ENCODE peak calls at places on chromosomes 16 and 17, in six cellular contexts. G is mesendoderm, K is H9, X is IMR-90, V is mesenchymal stem cell, D is H1. F is an unnamed sample.

GRCh38 chr16:76796431-76796830 is 394.6 kb upstream of the MON1B start:
- DNase-seq in G (no peak), K (no peak), X (no peak), V (no peak), D (no peak), F (no peak)

GRCh38 chr17:5788266-5788900 is 204.1 kb upstream of the NLRP1 start:
- DNase-seq in G (peak), K (no peak), X (peak), V (peak), D (no peak), F (no peak)

GRCh38 chr17:7407483-7408231 is at the start of gene NLGN2:
- DNase-seq in G (no peak), K (no peak), X (no peak), V (no peak), D (no peak), F (no peak)

GRCh38 chr17:17591408-17592265 is at the start of gene PEMT:
- DNase-seq in G (peak), K (peak), X (peak), V (peak), D (peak), F (peak)

GRCh38 chr16:5905935-5906334 is 808.3 kb upstream of the EEF2KMT start:
- DNase-seq in G (peak), K (no peak), X (no peak), V (no peak), D (no peak), F (no peak)

GRCh38 chr17:42249681-42250446 is 26.3 kb downstream of the STAT5B start:
- DNase-seq in G (no peak), K (no peak), X (no peak), V (no peak), D (no peak), F (no peak)

GRCh38 chr17:69434164-69434579 is 19.7 kb downstream of the MAP2K6 start:
- DNase-seq in G (no peak), K (no peak), X (peak), V (peak), D (no peak), F (no peak)

GRCh38 chr16:69166946-69167930 is 19.7 kb upstream of the SNTB2 start:
- DNase-seq in G (no peak), K (no peak), X (peak), V (no peak), D (no peak), F (no peak)

GRCh38 chr17:42111901-42112551 is 488 bp downstream of the DHX58 start:
- DNase-seq in G (no peak), K (peak), X (peak), V (peak), D (no peak), F (no peak)

GRCh38 chr17:40058151-40058784 is 4.1 kb upstream of the MED24 start:
- DNase-seq in G (no peak), K (no peak), X (peak), V (peak), D (no peak), F (no peak)

GRCh38 chr17:82914375-82914774 is 74.6 kb upstream of the ZNF750 start:
- DNase-seq in G (no peak), K (no peak), X (no peak), V (no peak), D (no peak), F (no peak)

GRCh38 chr17:42097691-42098661 is at the start of gene ZNF385C:
- DNase-seq in G (no peak), K (peak), X (no peak), V (no peak), D (no peak), F (no peak)

GRCh38 chr16:68079616-68080344 is 5.4 kb upstream of the NFATC3 start:
- DNase-seq in G (no peak), K (no peak), X (no peak), V (peak), D (no peak), F (no peak)

GRCh38 chr17:13598353-13599167 is 3.2 kb downstream of the HS3ST3A1 start:
- DNase-seq in G (peak), K (no peak), X (no peak), V (peak), D (no peak), F (no peak)

GRCh38 chr16:48087639-48088038 is 68.2 kb downstream of the ABCC12 start:
- DNase-seq in G (no peak), K (no peak), X (no peak), V (no peak), D (no peak), F (no peak)

GRCh38 chr17:59154335-59154720 is 658 bp downstream of the SKA2 start:
- DNase-seq in G (peak), K (no peak), X (peak), V (peak), D (no peak), F (peak)

GRCh38 chr16:66701061-66701460 is 4.5 kb upstream of the CMTM4 start:
- DNase-seq in G (no peak), K (no peak), X (no peak), V (no peak), D (no peak), F (no peak)

GRCh38 chr16:27932542-27933178 is 130.9 kb downstream of the GSG1L start:
- DNase-seq in G (no peak), K (no peak), X (no peak), V (no peak), D (no peak), F (no peak)

GRCh38 chr17:7046127-7046724 is 2.3 kb upstream of the SLC16A11 start:
- DNase-seq in G (peak), K (peak), X (no peak), V (peak), D (no peak), F (no peak)

GRCh38 chr17:27555364-27555763 is 75.6 kb upstream of the LGALS9 start:
- DNase-seq in G (no peak), K (no peak), X (no peak), V (no peak), D (no peak), F (no peak)

GRCh38 chr17:3892095-3892998 is 506 bp downstream of the CAMKK1 start:
- DNase-seq in G (peak), K (peak), X (peak), V (peak), D (no peak), F (peak)

GRCh38 chr16:83138512-83138911 is 511.7 kb downstream of the CDH13 start:
- DNase-seq in G (no peak), K (no peak), X (no peak), V (no peak), D (no peak), F (no peak)

GRCh38 chr17:56939869-56940484 is 20.9 kb downstream of the COIL start:
- DNase-seq in G (peak), K (no peak), X (peak), V (peak), D (no peak), F (peak)

GRCh38 chr16:9885457-9885856 is 296.8 kb downstream of the GRIN2A start:
- DNase-seq in G (no peak), K (no peak), X (no peak), V (no peak), D (no peak), F (no peak)

GRCh38 chr17:31684901-31685300 is 174.1 kb downstream of the COPRS start:
- DNase-seq in G (no peak), K (no peak), X (no peak), V (no peak), D (no peak), F (no peak)

GRCh38 chr16:11557811-11558210 is 28.9 kb downstream of the LITAF start:
- DNase-seq in G (no peak), K (no peak), X (no peak), V (no peak), D (no peak), F (no peak)

GRCh38 chr17:59844884-59845594 is 47.7 kb downstream of the TUBD1 start:
- DNase-seq in G (no peak), K (no peak), X (peak), V (peak), D (no peak), F (no peak)

GRCh38 chr17:33012522-33013033 is 20.9 kb downstream of the SPACA3 start:
- DNase-seq in G (no peak), K (no peak), X (peak), V (peak), D (no peak), F (no peak)

GRCh38 chr17:43560461-43561427 is 14.6 kb upstream of the ETV4 start:
- DNase-seq in G (no peak), K (no peak), X (no peak), V (no peak), D (no peak), F (no peak)

GRCh38 chr16:86576591-86577313 is 1.6 kb upstream of the FOXL1 start:
- DNase-seq in G (peak), K (no peak), X (no peak), V (peak), D (no peak), F (no peak)

GRCh38 chr17:56020369-56020768 is 132.9 kb upstream of the ANKFN1 start:
- DNase-seq in G (no peak), K (no peak), X (no peak), V (no peak), D (no peak), F (no peak)

GRCh38 chr17:17548044-17548443 is 43.5 kb downstream of the PEMT start:
- DNase-seq in G (no peak), K (no peak), X (no peak), V (no peak), D (no peak), F (no peak)

GRCh38 chr17:82050761-82051641 is 610 bp downstream of the RFNG start:
- DNase-seq in G (no peak), K (no peak), X (no peak), V (no peak), D (no peak), F (no peak)

GRCh38 chr17:80109713-80110446 is 8.5 kb downstream of the GAA start:
- DNase-seq in G (no peak), K (no peak), X (no peak), V (no peak), D (no peak), F (no peak)

GRCh38 chr16:23597003-23597756 is 1.1 kb upstream of the NDUFAB1 start:
- DNase-seq in G (peak), K (peak), X (no peak), V (no peak), D (peak), F (no peak)

GRCh38 chr17:77919276-77919675 is 39.2 kb upstream of the TNRC6C start:
- DNase-seq in G (no peak), K (no peak), X (no peak), V (no peak), D (no peak), F (no peak)

GRCh38 chr17:77914440-77915254 is 43.9 kb upstream of the TNRC6C start:
- DNase-seq in G (no peak), K (peak), X (no peak), V (no peak), D (no peak), F (no peak)

GRCh38 chr17:77915594-77916021 is 42.9 kb upstream of the TNRC6C start:
- DNase-seq in G (peak), K (no peak), X (no peak), V (no peak), D (no peak), F (no peak)

GRCh38 chr17:77916284-77916683 is 42.2 kb upstream of the TNRC6C start:
- DNase-seq in G (no peak), K (no peak), X (no peak), V (no peak), D (no peak), F (no peak)

GRCh38 chr17:77916771-77917481 is 41.6 kb upstream of the TNRC6C start:
- DNase-seq in G (no peak), K (no peak), X (no peak), V (no peak), D (no peak), F (no peak)
- H2BK15ac ChIP-seq in G (no peak), K (no peak), X (no peak), V (no peak), D (peak), F (no peak)

GRCh38 chr17:35566955-35567354 is 6.3 kb upstream of the SLFN14 start:
- DNase-seq in G (no peak), K (no peak), X (no peak), V (no peak), D (no peak), F (no peak)
- H2BK15ac ChIP-seq in G (no peak), K (no peak), X (no peak), V (no peak), D (no peak), F (no peak)

DNA sequence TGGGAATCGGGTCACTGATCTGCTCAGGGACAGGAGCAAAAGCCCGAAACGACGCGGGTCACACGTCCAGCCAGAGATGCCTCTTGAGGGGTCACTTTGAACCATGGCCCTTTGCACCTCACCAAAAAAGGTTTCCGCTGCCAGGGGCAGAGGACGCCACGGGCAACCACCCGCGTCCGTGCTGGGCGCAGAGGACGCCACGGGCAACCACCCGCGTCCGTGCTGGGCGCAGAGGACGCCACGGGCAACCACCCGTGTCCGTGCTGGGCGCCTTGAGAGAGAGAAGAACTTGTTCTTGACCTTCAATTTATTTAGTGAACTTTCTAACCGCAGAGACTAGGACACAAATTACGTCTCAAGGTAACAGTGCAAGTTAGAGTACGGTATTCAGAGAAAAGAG is 35.5 kb downstream of the TIMM22 start:
- DNase-seq in G (no peak), K (no peak), X (no peak), V (no peak), D (no peak), F (no peak)
- H2BK15ac ChIP-seq in G (no peak), K (no peak), X (no peak), V (no peak), D (no peak), F (no peak)

DNA sequence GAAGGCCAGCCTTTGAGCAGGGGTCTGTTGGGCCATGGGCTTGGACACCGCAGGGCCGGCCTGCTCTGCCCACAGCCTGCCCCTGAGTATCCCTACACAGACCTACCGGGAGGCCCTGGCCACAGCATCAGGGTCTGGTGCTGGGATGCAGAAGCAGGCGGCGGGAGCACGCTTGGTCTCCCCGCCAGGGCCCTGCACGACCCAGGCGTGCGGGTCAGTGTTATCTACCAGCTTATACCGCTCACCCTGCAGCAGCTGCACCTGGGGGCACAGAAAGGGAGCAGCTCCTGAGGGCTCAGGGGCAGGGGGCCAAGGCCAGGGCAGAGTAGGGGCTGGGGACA is 8.8 kb downstream of the EVPL start:
- DNase-seq in G (no peak), K (no peak), X (no peak), V (no peak), D (no peak), F (no peak)
- H2BK15ac ChIP-seq in G (no peak), K (no peak), X (no peak), V (no peak), D (no peak), F (no peak)

DNA sequence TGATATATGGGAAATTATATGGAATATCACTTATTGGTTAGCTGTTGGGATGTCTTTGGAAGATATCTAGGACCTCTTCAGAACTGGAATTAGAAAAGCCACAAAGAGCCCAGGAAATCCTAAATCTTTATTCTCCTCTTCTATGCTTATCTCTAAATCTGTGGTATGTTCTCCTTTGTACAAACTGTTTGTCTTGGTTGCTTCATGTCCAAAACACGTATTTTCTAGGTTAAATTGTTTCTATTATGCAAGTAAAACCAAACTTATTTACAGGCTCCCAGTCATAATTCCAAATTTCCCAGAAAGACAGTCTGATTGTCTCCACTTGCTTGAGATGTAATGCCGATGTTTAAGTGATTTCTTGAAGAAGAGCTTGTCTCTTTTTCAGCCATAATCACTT is 650.9 kb downstream of the CDH11 start:
- DNase-seq in G (no peak), K (no peak), X (no peak), V (no peak), D (no peak), F (no peak)
- H2BK15ac ChIP-seq in G (no peak), K (no peak), X (no peak), V (no peak), D (no peak), F (no peak)

GRCh38 chr17:30116345-30116660 is 313 bp upstream of the NSRP1 start:
- DNase-seq in G (no peak), K (no peak), X (no peak), V (no peak), D (no peak), F (no peak)
- H2BK15ac ChIP-seq in G (no peak), K (no peak), X (peak), V (peak), D (no peak), F (no peak)

GRCh38 chr16:25897677-25898076 is 205.9 kb downstream of the HS3ST4 start:
- DNase-seq in G (no peak), K (no peak), X (no peak), V (no peak), D (no peak), F (no peak)
- H2BK15ac ChIP-seq in G (no peak), K (no peak), X (no peak), V (no peak), D (no peak), F (no peak)

GRCh38 chr16:70653406-70653805 is 7.0 kb downstream of the IL34 start:
- DNase-seq in G (no peak), K (no peak), X (no peak), V (no peak), D (no peak), F (no peak)

GRCh38 chr16:70653809-70654771 is 7.7 kb downstream of the IL34 start:
- DNase-seq in G (peak), K (peak), X (peak), V (peak), D (peak), F (peak)

GRCh38 chr16:70651524-70651923 is 5.2 kb downstream of the IL34 start:
- DNase-seq in G (no peak), K (no peak), X (peak), V (peak), D (no peak), F (no peak)

GRCh38 chr16:70650216-70650615 is 3.9 kb downstream of the IL34 start:
- DNase-seq in G (no peak), K (no peak), X (no peak), V (no peak), D (no peak), F (no peak)

GRCh38 chr16:70652322-70652721 is 6.0 kb downstream of the IL34 start:
- DNase-seq in G (no peak), K (no peak), X (no peak), V (no peak), D (no peak), F (no peak)
- H2BK15ac ChIP-seq in G (no peak), K (no peak), X (no peak), V (no peak), D (no peak), F (no peak)

DNA sequence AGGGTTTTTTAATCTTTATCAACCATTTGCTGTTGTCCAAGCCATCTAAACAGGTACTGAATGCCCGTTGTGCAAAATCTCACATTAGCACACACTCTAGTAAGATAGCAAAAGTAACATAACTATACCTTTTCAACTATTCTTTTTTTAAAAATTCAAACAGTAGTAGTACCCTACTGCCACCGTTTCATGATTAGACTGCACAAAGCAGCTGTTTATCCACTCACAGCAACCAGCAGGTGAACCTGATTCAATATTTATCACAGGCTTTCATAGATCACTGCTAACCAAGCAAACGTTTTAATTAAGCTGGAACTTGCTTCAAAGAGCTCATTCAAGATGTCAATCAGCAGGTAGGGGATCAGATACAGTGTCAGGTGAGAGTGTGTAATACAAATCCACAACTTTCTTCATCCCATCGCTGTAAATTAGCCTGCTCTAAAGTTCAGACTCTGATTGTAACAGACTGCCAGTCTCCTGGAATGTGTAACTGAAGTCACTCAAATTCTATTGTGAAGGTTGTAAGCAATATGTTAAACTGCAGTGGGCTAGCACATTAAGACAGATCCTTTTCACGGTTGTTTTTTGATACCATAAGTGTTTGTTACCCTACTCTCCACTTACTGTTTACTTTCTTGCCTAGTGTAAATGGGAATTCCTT is 47.3 kb downstream of the BRIP1 start:
- DNase-seq in G (peak), K (no peak), X (no peak), V (no peak), D (no peak), F (no peak)
- H2BK15ac ChIP-seq in G (no peak), K (no peak), X (no peak), V (no peak), D (no peak), F (no peak)